ENCODE peak calls at places on chromosomes 5 and 9, in nine cellular contexts. P, F, H, J, D, O, M, N and T are unnamed samples. For H3K27me3 and H3K4me1, the result is how much of the 10 kb centered on the place peaks cover.

GRCh38 chr9:20636883-20637440 is 14.7 kb upstream of the MLLT3 start:
- DNase-seq in J (no peak), O (peak), F (no peak), H (no peak), N (no peak), M (no peak), D (no peak), P (no peak), T (no peak)

GRCh38 chr5:176619569-176620332 is 9.8 kb upstream of the GPRIN1 start:
- DNase-seq in P (no peak), M (no peak), O (no peak), H (no peak), N (no peak), D (no peak), J (no peak), F (no peak), T (no peak)

GRCh38 chr5:83895860-83896259 is 175.2 kb upstream of the HAPLN1 start:
- DNase-seq in D (no peak), J (no peak), H (no peak), P (no peak), F (no peak), M (no peak), O (peak), N (no peak), T (no peak)

GRCh38 chr5:1521054-1521453 is 2.7 kb downstream of the LPCAT1 start:
- DNase-seq in M (no peak), P (peak), H (no peak), O (no peak), F (peak), N (no peak), J (no peak), D (no peak), T (no peak)

GRCh38 chr5:14685757-14686156 is 21.2 kb downstream of the OTULIN start:
- DNase-seq in H (peak), D (no peak), O (peak), M (no peak), J (no peak), N (no peak), F (no peak), P (peak), T (no peak)

GRCh38 chr9:99253772-99254431 is 31.8 kb downstream of the SEC61B start:
- DNase-seq in D (no peak), P (peak), J (no peak), H (peak), O (no peak), M (no peak), F (no peak), N (peak), T (no peak)

GRCh38 chr9:121200346-121200745 is 1.3 kb downstream of the RAB14 start:
- DNase-seq in H (no peak), F (no peak), M (no peak), J (no peak), O (no peak), N (no peak), D (no peak), P (no peak), T (no peak)

GRCh38 chr5:139638736-139639618 is 9.2 kb upstream of the CXXC5 start:
- DNase-seq in M (no peak), O (no peak), D (no peak), J (no peak), P (no peak), H (no peak), N (no peak), F (peak), T (no peak)

GRCh38 chr9:89676281-89676680 is 71.5 kb downstream of the GADD45G start:
- DNase-seq in P (no peak), H (no peak), D (no peak), F (peak), O (no peak), N (no peak), M (peak), J (no peak), T (no peak)

GRCh38 chr9:124012368-124013262 is 1.0 kb downstream of the LHX2 start:
- DNase-seq in H (no peak), F (no peak), D (no peak), P (no peak), J (no peak), O (no peak), N (no peak), M (no peak), T (no peak)
- H3K4me3 ChIP-seq in H (no peak), F (peak), D (no peak), P (no peak), J (no peak), O (no peak), N (peak), M (no peak), T (no peak)

DNA sequence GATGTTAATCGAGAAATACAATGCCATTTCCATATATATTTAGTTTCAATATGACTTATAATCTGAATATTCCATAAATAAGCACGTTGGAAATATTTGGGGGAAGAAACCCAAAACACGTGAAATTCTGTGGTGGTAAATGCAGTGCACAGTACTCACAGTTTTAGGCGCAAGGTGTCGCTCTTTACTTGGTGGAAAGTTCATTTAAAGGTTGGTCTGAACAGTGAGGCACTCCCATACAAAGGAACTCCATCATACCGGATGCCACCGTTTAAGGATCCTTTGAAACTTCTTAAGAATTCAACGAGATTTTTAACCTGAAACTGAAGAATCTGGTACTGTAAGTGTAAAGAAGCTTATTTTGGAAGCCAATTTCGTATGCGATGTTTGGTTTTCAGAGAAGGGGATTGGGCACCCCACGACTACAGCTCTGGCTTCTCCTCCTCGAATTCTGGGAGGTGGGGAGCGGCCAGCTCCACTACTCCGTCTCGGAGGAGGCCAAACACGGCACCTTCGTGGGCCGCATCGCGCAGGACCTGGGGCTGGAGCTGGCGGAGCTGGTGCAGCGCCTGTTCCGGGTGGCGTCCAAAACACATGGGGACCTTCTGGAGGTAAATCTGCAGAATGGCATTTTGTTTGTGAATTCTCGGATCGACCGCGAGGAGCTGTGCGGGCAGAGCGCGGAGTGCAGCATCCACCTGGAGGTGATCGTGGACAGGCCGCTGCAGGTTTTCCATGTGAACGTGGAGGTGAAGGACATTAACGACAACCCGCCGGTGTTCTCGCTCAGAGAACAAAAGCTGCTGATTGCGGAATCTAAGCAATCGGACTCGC is at the start of gene PCDHA11:
- DNase-seq in F (no peak), D (no peak), O (no peak), P (no peak), M (peak), J (no peak), N (no peak), H (no peak), T (no peak)
- H3K27me3 ChIP-seq in F (under half), D (under half), O (under half), P (under half), M (under half), J (under half), N (under half), H (under half), T (under half)

DNA sequence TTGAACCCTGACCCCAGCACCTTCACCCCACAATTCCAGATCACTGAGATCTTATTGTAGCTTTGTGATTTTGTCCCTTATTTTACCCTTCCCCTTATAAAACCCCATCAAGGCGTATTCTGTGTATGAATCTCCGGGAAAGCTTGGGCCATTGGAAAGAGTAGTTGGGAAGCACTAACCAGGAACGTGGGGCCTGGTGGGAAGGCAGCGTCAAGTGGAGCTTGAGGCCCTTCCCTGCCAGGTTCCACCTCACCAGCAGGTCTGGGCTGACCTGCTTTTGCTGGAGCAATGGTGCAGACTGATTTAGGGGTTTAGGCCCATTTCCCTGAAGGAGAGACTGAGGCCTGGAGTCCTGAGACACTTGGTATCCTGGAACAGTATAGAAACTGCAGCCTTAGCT is 9.3 kb downstream of the PHF2 start:
- DNase-seq in O (no peak), F (no peak), H (no peak), N (no peak), J (no peak), P (no peak), D (no peak), M (no peak), T (no peak)
- H3K4me1 ChIP-seq in O (under half), F (half or more), H (under half), N (under half), J (under half), P (under half), D (under half), M (half or more), T (under half)

GRCh38 chr9:128205296-128205944 is 2.2 kb downstream of the DNM1 start:
- DNase-seq in D (no peak), F (no peak), M (no peak), H (no peak), P (no peak), J (no peak), N (no peak), O (no peak), T (no peak)
- H3K4me3 ChIP-seq in D (no peak), F (no peak), M (no peak), H (no peak), P (no peak), J (no peak), N (no peak), O (no peak), T (no peak)

DNA sequence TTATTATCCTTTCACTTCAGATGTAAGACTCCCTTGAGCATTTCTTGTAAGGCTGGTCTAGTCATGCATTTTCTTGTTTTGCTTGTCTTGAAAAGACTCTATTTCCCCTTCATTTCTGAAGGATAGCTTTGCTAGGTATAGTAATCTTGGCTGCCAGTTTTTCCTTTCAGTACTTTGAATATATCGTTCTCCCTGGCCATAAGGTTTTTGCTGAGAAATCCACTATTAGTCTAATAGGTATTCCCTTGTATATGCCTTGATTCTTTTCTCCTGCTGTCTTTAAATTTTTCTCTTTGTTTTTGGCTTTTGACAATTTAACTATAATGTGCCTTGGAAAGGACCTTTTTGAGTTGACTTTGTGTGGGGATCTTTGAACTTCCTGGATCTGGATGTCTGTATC is 16.8 kb upstream of the OR2S2 start:
- DNase-seq in D (no peak), P (no peak), N (no peak), H (no peak), J (no peak), M (no peak), F (no peak), O (no peak), T (no peak)
- H3K27me3 ChIP-seq in D (under half), P (under half), N (under half), H (under half), J (under half), M (under half), F (half or more), O (under half), T (under half)

DNA sequence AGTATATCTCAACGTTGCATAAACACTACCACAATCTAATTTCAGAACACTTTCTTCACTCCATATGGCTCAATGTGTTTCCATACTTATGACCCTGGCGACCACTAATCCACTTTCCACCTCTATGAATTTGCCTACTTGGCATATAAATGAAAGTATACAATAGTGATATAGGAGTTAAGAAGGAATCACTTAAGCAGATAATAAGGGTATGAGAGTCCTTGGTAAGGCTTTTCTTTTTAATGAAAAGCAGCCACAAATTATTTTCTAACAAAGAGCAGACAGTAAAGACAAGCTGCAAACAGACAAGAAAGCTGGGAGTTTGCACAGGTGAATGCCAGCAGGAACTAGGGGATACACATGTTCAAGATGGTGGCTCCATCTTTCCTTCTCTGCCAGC is 615.1 kb upstream of the NUDT12 start:
- DNase-seq in F (no peak), N (no peak), M (no peak), P (no peak), H (no peak), O (no peak), D (no peak), J (no peak), T (no peak)
- H3K4me1 ChIP-seq in F (under half), N (under half), M (under half), P (under half), H (under half), O (under half), D (under half), J (under half), T (under half)